ENCODE peak calls at places on chromosome 14, in six cellular contexts. A, J, T, M, B and Y are unnamed samples.

GRCh38 chr14:65016461-65016860 is 29.8 kb downstream of the FNTB start:
- DNase-seq in A (no peak), J (no peak), T (no peak), M (no peak), B (no peak), Y (no peak)

GRCh38 chr14:71698027-71698426 is 234.2 kb upstream of the RGS6 start:
- DNase-seq in A (no peak), J (no peak), T (no peak), M (no peak), B (no peak), Y (no peak)

GRCh38 chr14:71905031-71905430 is 27.2 kb upstream of the RGS6 start:
- DNase-seq in A (no peak), J (no peak), T (no peak), M (no peak), B (no peak), Y (no peak)

GRCh38 chr14:62947291-62947690 is 98.0 kb downstream of the KCNH5 start:
- DNase-seq in A (no peak), J (no peak), T (no peak), M (no peak), B (no peak), Y (no peak)

GRCh38 chr14:102251161-102251560 is 53.8 kb downstream of the MOK start:
- DNase-seq in A (no peak), J (no peak), T (no peak), M (no peak), B (no peak), Y (no peak)

GRCh38 chr14:79573486-79573885 is 637.8 kb downstream of the DIO2 start:
- DNase-seq in A (no peak), J (no peak), T (no peak), M (no peak), B (no peak), Y (no peak)

GRCh38 chr14:70257526-70257925 is 68.8 kb upstream of the SLC8A3 start:
- DNase-seq in A (peak; percentile 44), J (no peak), T (no peak), M (no peak), B (no peak), Y (no peak)

GRCh38 chr14:41873379-41874034 is 266.8 kb downstream of the LRFN5 start:
- DNase-seq in A (no peak), J (no peak), T (no peak), M (no peak), B (no peak), Y (no peak)

GRCh38 chr14:90699016-90699415 is 117.2 kb downstream of the TTC7B start:
- DNase-seq in A (no peak), J (no peak), T (no peak), M (no peak), B (no peak), Y (no peak)

GRCh38 chr14:50021261-50021660 is 95.1 kb downstream of the VCPKMT start:
- DNase-seq in A (no peak), J (no peak), T (no peak), M (no peak), B (no peak), Y (no peak)

GRCh38 chr14:48384786-48385185 is 709.4 kb upstream of the MDGA2 start:
- DNase-seq in A (no peak), J (no peak), T (no peak), M (no peak), B (no peak), Y (no peak)

GRCh38 chr14:29085546-29085945 is 319.0 kb downstream of the FOXG1 start:
- DNase-seq in A (peak; percentile 8), J (no peak), T (no peak), M (peak; percentile 15), B (peak; percentile 26), Y (no peak)

GRCh38 chr14:30737916-30738315 is 115.8 kb downstream of the SCFD1 start:
- DNase-seq in A (no peak), J (no peak), T (no peak), M (no peak), B (no peak), Y (no peak)

GRCh38 chr14:52268191-52269061 is 928 bp downstream of the PTGDR start:
- DNase-seq in A (no peak), J (no peak), T (no peak), M (no peak), B (peak; percentile 14), Y (peak; percentile 69)

GRCh38 chr14:69363055-69363454 is 35.0 kb downstream of the ERH start:
- DNase-seq in A (peak; percentile 14), J (no peak), T (peak; percentile 66), M (peak; percentile 55), B (peak; percentile 30), Y (peak; percentile 79)

GRCh38 chr14:71382315-71382714 is 475.1 kb downstream of the PCNX1 start:
- DNase-seq in A (no peak), J (no peak), T (no peak), M (no peak), B (no peak), Y (no peak)

GRCh38 chr14:23185046-23185445 is 1.6 kb upstream of the SLC7A8 start:
- DNase-seq in A (no peak), J (no peak), T (no peak), M (no peak), B (no peak), Y (no peak)

GRCh38 chr14:95189400-95190162 is 32.3 kb upstream of the DICER1 start:
- DNase-seq in A (no peak), J (no peak), T (no peak), M (no peak), B (peak; percentile 32), Y (no peak)

GRCh38 chr14:49970474-49971147 is 77.7 kb downstream of the ARF6 start:
- DNase-seq in A (no peak), J (no peak), T (no peak), M (peak; percentile 80), B (peak; percentile 66), Y (no peak)

GRCh38 chr14:68937790-68938514 is 41.1 kb downstream of the ACTN1 start:
- DNase-seq in A (peak; percentile 89), J (no peak), T (no peak), M (no peak), B (peak; percentile 68), Y (peak; percentile 84)

GRCh38 chr14:53331247-53331646 is 178.1 kb upstream of the DDHD1 start:
- DNase-seq in A (no peak), J (no peak), T (no peak), M (no peak), B (no peak), Y (no peak)

GRCh38 chr14:61535470-61535869 is 159.8 kb upstream of the HIF1A start:
- DNase-seq in A (peak; percentile 58), J (no peak), T (no peak), M (no peak), B (no peak), Y (no peak)

DNA sequence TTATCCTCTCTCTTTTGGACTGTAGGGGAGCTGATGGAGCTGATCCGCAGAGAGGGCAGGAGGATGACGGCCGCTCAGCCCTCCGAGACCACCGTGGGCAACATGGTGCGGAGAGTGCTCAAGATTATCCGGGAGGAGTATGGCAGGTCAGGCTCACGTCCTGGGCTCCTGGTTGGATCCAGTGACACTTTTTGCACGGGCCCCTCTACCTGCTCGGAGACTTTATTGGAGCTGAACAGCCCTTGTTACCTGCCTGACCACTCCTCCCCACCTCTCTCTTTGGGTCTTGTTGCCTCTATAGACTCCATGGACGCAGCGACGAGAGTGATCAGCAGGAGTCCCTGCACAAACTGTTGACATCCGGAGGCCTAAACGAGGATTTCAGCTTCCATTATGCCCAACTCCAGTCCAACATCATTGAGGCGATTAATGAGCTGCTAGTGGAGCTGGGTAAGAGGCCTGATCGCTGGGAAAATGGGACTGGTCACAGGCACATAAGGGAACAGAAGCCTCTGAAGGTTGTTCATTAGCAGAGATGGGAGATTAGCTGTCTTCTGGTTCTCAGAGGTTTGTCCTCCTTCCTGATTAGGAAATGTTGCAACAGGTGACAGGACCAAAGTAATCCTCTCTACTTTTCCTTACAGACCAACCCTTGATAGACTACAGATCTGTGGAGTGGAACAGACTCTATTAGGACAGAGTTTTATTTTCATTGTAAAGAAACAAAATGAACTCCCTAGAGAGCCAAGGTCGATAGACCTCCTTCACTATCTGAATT is 718 bp downstream of the EIF2B2 start:
- DNase-seq in A (no peak), J (no peak), T (no peak), M (no peak), B (peak; percentile 11), Y (no peak)
- H3K9me3 ChIP-seq in A (peaks cover 7% of the 10 kb centered on the region), J (no peaks in the 10 kb centered on the region), T (peaks cover 10% of the 10 kb centered on the region), M (no peaks in the 10 kb centered on the region), B (no peaks in the 10 kb centered on the region), Y (no peaks in the 10 kb centered on the region)

GRCh38 chr14:106200539-106201310 is 674.3 kb downstream of the TMEM121 start:
- DNase-seq in A (no peak), J (no peak), T (no peak), M (no peak), B (no peak), Y (no peak)

GRCh38 chr14:106201376-106201775 is 675.0 kb downstream of the TMEM121 start:
- DNase-seq in A (no peak), J (no peak), T (no peak), M (no peak), B (no peak), Y (no peak)

GRCh38 chr14:106203438-106203837 is 677.1 kb downstream of the TMEM121 start:
- DNase-seq in A (no peak), J (no peak), T (no peak), M (no peak), B (no peak), Y (no peak)

GRCh38 chr14:106207316-106207715 is 680.9 kb downstream of the TMEM121 start:
- DNase-seq in A (no peak), J (no peak), T (no peak), M (no peak), B (no peak), Y (no peak)

DNA sequence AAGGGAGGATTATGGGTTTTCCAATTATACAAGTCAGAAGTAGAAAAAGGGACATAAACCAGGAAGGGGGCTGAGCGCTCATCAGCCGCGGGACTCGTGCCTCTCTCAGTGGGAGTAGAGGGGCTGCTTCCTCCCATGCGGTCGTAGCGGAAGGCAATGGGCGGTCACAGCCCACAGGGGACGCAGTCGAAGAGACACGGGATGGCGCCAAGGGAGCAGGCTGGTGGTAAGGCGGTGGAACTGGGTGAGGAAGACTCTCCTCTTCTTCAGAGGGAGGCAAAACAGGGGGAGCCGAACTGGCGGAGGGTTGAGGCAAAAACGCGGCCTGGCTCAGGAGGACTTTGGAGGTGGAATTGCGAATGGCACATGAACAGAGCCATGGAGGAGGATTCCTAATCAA is 677.7 kb downstream of the TMEM121 start:
- DNase-seq in A (no peak), J (no peak), T (no peak), M (no peak), B (no peak), Y (no peak)
- H3K9me3 ChIP-seq in A (no peaks in the 10 kb centered on the region), J (no peaks in the 10 kb centered on the region), T (no peaks in the 10 kb centered on the region), M (no peaks in the 10 kb centered on the region), B (no peaks in the 10 kb centered on the region), Y (no peaks in the 10 kb centered on the region)

DNA sequence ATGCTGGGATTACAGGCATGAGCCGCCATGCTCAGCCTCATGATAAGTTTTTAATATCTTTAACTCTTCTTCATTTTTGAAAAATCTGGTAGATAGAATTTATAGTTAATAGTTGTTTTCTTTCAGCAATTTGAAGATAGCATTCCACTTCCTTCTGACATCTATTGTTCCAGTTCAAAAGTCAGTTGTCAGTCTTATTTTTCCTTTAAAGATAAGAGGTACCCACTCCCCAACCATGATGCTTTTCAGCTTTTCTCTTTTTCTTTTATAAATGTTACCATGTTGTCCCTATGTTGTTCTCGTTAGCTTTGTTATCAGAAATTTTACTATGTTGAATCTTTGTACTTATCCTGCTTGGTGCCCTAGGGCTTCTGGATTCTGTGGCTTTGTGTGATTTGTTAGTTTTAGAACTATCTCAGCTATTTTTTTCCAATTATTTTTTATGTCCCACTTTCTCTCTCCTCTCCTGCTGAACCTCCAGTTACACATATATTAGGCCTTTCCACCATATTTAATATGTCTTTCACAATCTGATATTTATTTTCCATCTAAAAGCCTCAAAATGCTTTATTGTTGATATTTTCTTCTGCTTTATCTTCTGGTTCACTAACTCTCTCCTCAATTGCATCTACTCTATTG is 181.6 kb upstream of the FOXN3 start:
- DNase-seq in A (no peak), J (no peak), T (no peak), M (no peak), B (no peak), Y (no peak)
- H3K9me3 ChIP-seq in A (peaks cover 40% of the 10 kb centered on the region), J (peaks cover 12% of the 10 kb centered on the region), T (peaks cover 27% of the 10 kb centered on the region), M (no peaks in the 10 kb centered on the region), B (peaks cover 41% of the 10 kb centered on the region), Y (peaks cover 6% of the 10 kb centered on the region)

GRCh38 chr14:19895282-19895681 is 20.3 kb downstream of the OR4K2 start:
- DNase-seq in A (no peak), J (no peak), T (no peak), M (no peak), B (no peak), Y (no peak)
- H3K9me3 ChIP-seq in A (peaks cover 20% of the 10 kb centered on the region), J (peaks cover 2% of the 10 kb centered on the region), T (peaks cover 47% of the 10 kb centered on the region), M (no peaks in the 10 kb centered on the region), B (peaks cover 62% of the 10 kb centered on the region), Y (peaks cover 6% of the 10 kb centered on the region)